ENCODE peak calls at places on chromosomes 13 and 19, in six cellular contexts. M is AG10803, R is GM10248, O is AG09319, Z is thoracic aorta, D is GM23338. X is an unnamed sample.

GRCh38 chr13:99310382-99311031 is 3.3 kb upstream of the GPR183 start:
- DNase-seq in M (peak), R (no peak), O (peak), Z (no peak), D (no peak), X (no peak)

GRCh38 chr19:33795370-33796163 is 1.1 kb upstream of the KCTD15 start:
- DNase-seq in M (peak), R (peak), O (peak), Z (no peak), D (peak), X (no peak)

GRCh38 chr19:50553134-50553703 is 15.0 kb downstream of the LRRC4B start:
- DNase-seq in M (no peak), R (no peak), O (no peak), Z (no peak), D (no peak), X (no peak)

GRCh38 chr13:20342326-20342725 is 110.2 kb upstream of the GJB6 start:
- DNase-seq in M (no peak), R (no peak), O (no peak), Z (no peak), D (no peak), X (no peak)

GRCh38 chr13:98771838-98772611 is 19.6 kb upstream of the SLC15A1 start:
- DNase-seq in M (no peak), R (no peak), O (no peak), Z (no peak), D (no peak), X (no peak)

GRCh38 chr19:45160870-45161714 is at the start of gene NKPD1:
- DNase-seq in M (no peak), R (no peak), O (no peak), Z (no peak), D (peak), X (no peak)

GRCh38 chr13:23806874-23807522 is 82.2 kb downstream of the MIPEP start:
- DNase-seq in M (no peak), R (no peak), O (no peak), Z (no peak), D (no peak), X (no peak)

GRCh38 chr19:495440-496332 is 600 bp upstream of the MADCAM1 start:
- DNase-seq in M (peak), R (peak), O (no peak), Z (no peak), D (peak), X (no peak)

GRCh38 chr19:18479964-18480723 is 41.7 kb downstream of the ELL start:
- DNase-seq in M (peak), R (no peak), O (peak), Z (peak), D (no peak), X (no peak)

GRCh38 chr19:11581740-11582139 is 4.3 kb upstream of the ACP5 start:
- DNase-seq in M (peak), R (peak), O (no peak), Z (no peak), D (no peak), X (no peak)

DNA sequence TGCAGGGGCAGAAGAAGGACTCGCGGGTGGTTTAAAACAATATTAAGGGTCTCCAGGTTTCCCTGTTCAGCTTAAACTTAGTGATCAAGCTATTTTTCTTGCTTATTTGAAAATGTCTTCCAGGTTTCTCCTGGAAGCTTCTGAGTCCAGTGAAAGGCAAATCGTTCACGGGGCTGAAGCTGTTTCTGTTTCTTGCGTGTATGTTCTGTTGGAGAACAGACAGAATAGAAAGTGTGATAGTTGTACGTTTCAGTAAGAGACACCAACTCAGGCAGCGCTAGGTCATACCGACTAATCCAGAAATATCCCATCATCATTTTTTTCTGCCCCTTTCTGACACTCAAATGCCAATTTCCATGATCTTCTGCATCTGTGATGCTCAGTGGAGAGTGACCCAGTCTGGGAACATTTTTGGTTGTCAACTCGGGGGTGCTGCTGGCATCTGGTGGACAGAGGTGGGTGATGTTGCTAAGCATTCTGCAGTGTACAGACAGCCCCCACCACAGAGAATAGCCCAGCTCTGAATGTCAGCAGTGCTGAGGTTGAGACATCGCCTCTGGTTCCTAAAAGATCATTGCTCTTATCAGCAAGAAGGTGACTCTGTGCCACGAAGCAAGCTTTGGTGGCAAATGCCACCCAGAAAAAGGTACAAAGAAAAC is 4.3 kb downstream of the KLF2 start:
- DNase-seq in M (peak), R (no peak), O (no peak), Z (no peak), D (no peak), X (no peak)
- TF ChIP-seq CTCF in M (peak), R (peak), O (no peak), Z (no peak), D (no peak), X (no peak)

DNA sequence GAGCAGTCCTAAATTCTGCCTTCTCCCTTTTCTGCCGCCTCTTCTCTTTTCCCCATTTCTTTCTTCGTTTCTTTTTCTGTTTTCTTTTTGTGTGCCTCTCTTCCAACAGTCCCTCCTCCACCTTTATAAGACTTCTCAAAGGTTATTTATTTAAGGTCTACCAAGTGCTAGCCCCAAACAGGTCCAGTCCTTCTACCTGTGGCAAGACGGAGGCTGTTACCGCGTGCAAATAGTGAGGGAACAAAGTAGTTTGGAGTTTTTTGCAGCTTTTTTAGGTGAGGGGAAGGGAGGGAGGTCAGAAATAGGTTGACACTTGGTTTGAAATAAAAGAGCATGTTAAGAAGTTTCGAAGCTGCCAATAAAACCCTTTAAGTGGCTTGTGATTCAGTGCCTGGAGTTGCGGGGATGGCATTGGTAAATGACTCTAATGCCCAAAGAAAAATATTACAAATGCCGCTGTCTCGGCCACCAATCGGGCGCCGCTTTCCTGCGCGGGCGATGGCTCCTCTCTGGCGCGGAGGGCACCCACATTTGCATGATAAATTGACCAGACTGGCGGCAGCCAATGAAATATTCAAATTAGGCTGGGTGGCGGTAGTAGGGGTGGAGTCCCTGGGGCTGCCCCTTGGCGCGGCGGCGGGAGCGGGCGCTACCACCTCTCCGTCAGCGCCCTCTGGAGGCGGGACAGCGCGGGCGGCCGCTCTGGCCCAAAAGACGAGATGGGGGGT is 7.5 kb upstream of the TSHZ3 start:
- DNase-seq in M (no peak), R (no peak), O (no peak), Z (no peak), D (peak), X (no peak)
- TF ChIP-seq CTCF in M (no peak), R (no peak), O (no peak), Z (peak), D (peak), X (no peak)

DNA sequence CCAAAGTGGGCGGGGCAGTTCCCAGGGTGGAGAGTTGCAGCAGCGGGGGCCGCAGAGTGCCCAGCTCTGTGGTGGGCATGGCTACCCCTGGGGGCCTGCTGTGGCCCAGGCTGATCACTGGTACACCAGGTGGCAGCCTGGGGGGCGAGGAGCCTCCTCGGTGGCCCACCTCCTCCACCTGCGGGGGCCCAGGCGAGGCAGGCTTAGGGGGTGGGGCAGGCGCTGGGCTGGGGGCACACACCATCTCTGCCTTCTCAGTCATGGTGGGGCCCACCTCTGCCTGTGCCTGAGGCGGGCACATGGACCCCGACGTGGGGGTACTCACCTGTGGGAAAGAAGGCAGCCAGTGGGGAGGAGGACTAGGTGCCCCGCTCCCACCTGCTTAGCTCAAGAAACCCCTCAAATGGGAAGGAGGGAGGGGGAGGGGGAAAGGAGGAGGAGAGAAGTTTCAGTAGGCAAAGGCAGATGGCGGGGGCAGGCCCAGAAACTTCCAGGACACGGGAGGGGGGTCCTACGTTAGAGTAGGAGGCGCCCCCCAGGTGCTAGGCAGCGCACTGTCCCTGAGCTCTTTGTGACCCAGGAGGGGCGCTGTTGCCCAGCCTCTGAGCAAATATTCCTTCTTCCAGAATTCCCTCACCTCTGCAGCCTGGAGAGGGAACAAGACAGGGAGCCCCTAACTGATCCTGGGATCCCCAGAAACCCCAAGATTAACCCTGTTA is 1.6 kb downstream of the LYL1 start:
- DNase-seq in M (no peak), R (no peak), O (no peak), Z (no peak), D (peak), X (no peak)
- TF ChIP-seq CTCF in M (peak), R (no peak), O (peak), Z (no peak), D (peak), X (peak)

GRCh38 chr13:29964181-29964845 is 113.9 kb upstream of the UBL3 start:
- DNase-seq in M (no peak), R (no peak), O (no peak), Z (no peak), D (peak), X (no peak)
- TF ChIP-seq CTCF in M (no peak), R (no peak), O (no peak), Z (no peak), D (peak), X (no peak)

DNA sequence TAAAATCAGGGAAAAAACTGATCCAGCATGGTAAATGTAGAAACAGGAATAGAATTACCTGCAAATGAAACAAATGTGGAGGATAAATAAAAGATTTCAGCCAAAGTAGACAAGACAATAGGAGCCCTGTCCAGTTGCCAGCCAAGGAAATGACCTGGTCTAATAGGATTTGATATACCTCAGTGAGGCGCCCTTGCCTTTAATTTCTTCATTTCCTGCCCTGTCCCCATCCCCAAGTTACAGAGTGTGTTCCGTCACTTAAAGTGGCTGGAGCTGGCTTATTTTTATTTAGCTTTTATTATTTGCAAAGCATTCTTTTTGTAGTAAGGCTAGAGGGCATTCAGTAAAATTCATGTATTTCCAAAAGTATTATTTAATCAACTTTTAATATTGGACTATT is 1022.0 kb downstream of the EFNB2 start:
- DNase-seq in M (no peak), R (no peak), O (no peak), Z (no peak), D (no peak), X (no peak)
- TF ChIP-seq CTCF in M (no peak), R (no peak), O (no peak), Z (no peak), D (peak), X (peak)

GRCh38 chr13:50646070-50646469 is 197.4 kb downstream of the DLEU7 start:
- DNase-seq in M (peak), R (no peak), O (peak), Z (no peak), D (no peak), X (no peak)

GRCh38 chr13:50643055-50643454 is 200.4 kb downstream of the DLEU7 start:
- DNase-seq in M (no peak), R (no peak), O (no peak), Z (no peak), D (no peak), X (no peak)

GRCh38 chr13:50645092-50645491 is 198.4 kb downstream of the DLEU7 start:
- DNase-seq in M (peak), R (no peak), O (no peak), Z (no peak), D (no peak), X (no peak)

DNA sequence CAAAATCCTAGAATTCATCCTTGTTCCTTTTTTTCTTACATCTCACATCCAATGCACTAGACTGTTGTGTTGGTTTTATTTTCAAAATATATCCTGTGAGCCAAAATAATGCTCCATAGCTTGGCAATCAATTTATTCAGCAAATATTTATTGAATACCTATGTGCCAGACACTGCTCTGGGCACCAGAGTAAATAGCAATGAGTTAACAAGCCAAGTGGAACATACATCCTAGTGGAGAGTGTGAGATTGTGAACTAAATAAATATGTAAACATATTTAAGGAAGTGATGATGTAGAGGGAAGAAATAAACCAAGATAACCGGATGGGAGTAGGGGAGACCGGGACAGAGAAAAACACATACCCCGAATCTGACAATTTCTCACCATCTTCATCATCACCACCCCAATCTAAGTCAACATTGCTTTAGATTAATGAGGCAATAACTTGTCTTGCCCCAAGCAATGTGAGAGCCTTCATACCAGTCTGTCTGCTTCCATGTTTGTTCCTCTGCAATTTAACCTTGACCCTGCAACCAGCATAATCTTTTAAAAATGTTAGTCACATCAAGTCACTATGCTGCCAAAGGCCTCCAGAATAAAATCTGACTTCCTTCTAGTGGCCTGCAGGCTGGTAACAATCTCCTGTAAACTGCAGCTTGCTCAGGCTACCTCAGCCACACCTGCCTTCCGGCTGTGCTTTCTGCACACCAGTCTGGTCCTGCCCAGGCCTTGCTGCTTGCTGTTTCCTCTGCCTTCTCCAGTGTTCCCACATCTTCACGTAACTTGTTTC is 199.2 kb downstream of the DLEU7 start:
- DNase-seq in M (no peak), R (no peak), O (no peak), Z (no peak), D (no peak), X (no peak)
- TF ChIP-seq CTCF in M (no peak), R (no peak), O (no peak), Z (no peak), D (no peak), X (no peak)

DNA sequence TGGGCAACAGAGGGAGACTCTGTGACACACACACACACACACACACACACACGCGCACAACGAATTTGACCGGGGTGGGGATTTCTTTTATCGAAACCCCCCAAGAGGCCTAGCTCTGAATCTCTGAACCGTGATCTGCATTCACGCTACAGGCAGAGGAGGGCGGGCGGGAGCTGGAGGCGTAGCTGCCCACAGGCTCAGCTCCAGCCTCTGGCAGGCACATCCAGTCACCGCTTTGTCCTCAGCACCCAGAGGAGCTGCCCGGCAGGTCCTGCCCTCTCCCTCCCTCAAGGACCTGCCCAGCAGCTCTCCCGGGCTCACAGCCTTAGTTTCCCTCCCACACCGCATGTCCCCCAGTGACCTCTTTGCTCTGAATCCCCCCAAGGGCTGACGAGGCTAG is 20.0 kb downstream of the CILP2 start:
- DNase-seq in M (no peak), R (no peak), O (no peak), Z (no peak), D (no peak), X (no peak)
- TF ChIP-seq CTCF in M (no peak), R (no peak), O (no peak), Z (no peak), D (no peak), X (no peak)

DNA sequence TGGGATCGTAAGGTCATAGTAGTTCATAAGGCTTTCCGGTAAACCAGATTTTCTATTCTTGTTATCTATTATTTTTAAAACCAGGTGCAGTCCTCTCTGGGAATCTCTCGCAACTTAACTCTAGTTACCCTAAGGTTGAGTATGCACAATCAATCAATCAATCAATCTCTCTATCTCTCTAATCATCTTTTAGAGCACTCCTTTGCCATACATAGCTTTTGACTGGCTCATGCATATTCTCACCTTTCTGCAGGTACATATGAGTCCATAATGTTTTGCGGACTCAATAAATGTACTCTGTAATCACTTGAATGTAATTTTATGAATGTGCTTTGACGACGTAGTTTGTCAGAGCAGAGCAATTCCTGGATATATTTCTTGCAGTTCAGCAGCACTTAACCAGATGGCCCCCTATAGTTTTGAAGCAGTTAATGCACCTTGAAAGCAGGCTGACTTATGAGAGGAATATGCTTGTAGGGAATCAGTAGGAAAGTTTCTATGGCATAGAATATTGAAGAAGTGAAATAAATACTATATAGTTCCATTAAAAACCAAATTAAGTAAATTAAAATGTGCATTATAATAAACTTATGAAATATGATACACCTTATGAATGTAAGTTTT is 524.7 kb downstream of the GPC5 start:
- DNase-seq in M (no peak), R (no peak), O (no peak), Z (no peak), D (peak), X (no peak)
- TF ChIP-seq CTCF in M (no peak), R (no peak), O (no peak), Z (no peak), D (peak), X (peak)